ENCODE peak calls at places on chromosomes 6 and 20, in ten cellular contexts. One of them, this sample, is unnamed.

GRCh38 chr20:36491901-36492617 is 49.3 kb upstream of the MYL9 start:
- DNase-seq in Peyer's patch: peak; percentile 46
- DNase-seq in esophagus squamous epithelium: no peak
- DNase-seq in OCI-LY7: peak; percentile 51
- DNase-seq in neural progenitor cell: no peak
- DNase-seq in CD8-positive, alpha-beta T cell: peak; percentile 54
- DNase-seq in cardiac muscle cell: no peak
- DNase-seq in lung: no peak
- DNase-seq in pancreas: no peak
- DNase-seq in tibial nerve: no peak
- DNase-seq in this sample: peak; percentile 75

GRCh38 chr6:111147440-111147839 is 60.1 kb downstream of the SLC16A10 start:
- DNase-seq in CD8-positive, alpha-beta T cell: no peak
- DNase-seq in tibial nerve: no peak
- DNase-seq in pancreas: no peak
- DNase-seq in OCI-LY7: no peak
- DNase-seq in esophagus squamous epithelium: no peak
- DNase-seq in Peyer's patch: no peak
- DNase-seq in lung: no peak
- DNase-seq in cardiac muscle cell: no peak
- DNase-seq in neural progenitor cell: no peak
- DNase-seq in this sample: peak; percentile 2

GRCh38 chr6:119915971-119916370 is 566.4 kb upstream of the MAN1A1 start:
- DNase-seq in OCI-LY7: no peak
- DNase-seq in neural progenitor cell: no peak
- DNase-seq in esophagus squamous epithelium: no peak
- DNase-seq in tibial nerve: no peak
- DNase-seq in Peyer's patch: no peak
- DNase-seq in lung: no peak
- DNase-seq in CD8-positive, alpha-beta T cell: no peak
- DNase-seq in pancreas: no peak
- DNase-seq in cardiac muscle cell: no peak
- DNase-seq in this sample: no peak

GRCh38 chr6:154611241-154611640 is 100.8 kb upstream of the CNKSR3 start:
- DNase-seq in tibial nerve: no peak
- DNase-seq in OCI-LY7: no peak
- DNase-seq in neural progenitor cell: no peak
- DNase-seq in cardiac muscle cell: no peak
- DNase-seq in esophagus squamous epithelium: no peak
- DNase-seq in Peyer's patch: no peak
- DNase-seq in lung: no peak
- DNase-seq in pancreas: no peak
- DNase-seq in CD8-positive, alpha-beta T cell: no peak
- DNase-seq in this sample: no peak

GRCh38 chr6:44115866-44116265 is 11.4 kb downstream of the MRPL14 start:
- DNase-seq in neural progenitor cell: no peak
- DNase-seq in tibial nerve: no peak
- DNase-seq in CD8-positive, alpha-beta T cell: no peak
- DNase-seq in OCI-LY7: no peak
- DNase-seq in lung: no peak
- DNase-seq in esophagus squamous epithelium: no peak
- DNase-seq in pancreas: no peak
- DNase-seq in Peyer's patch: no peak
- DNase-seq in cardiac muscle cell: no peak
- DNase-seq in this sample: peak; percentile 56

GRCh38 chr6:139247618-139248017 is 44.2 kb downstream of the TXLNB start:
- DNase-seq in pancreas: no peak
- DNase-seq in neural progenitor cell: no peak
- DNase-seq in CD8-positive, alpha-beta T cell: no peak
- DNase-seq in lung: no peak
- DNase-seq in cardiac muscle cell: no peak
- DNase-seq in Peyer's patch: no peak
- DNase-seq in OCI-LY7: no peak
- DNase-seq in esophagus squamous epithelium: no peak
- DNase-seq in tibial nerve: no peak
- DNase-seq in this sample: no peak

GRCh38 chr6:38640216-38640909 is 634 bp upstream of the BTBD9 start:
- DNase-seq in lung: no peak
- DNase-seq in CD8-positive, alpha-beta T cell: peak; percentile 7
- DNase-seq in OCI-LY7: no peak
- DNase-seq in tibial nerve: no peak
- DNase-seq in pancreas: no peak
- DNase-seq in cardiac muscle cell: no peak
- DNase-seq in Peyer's patch: no peak
- DNase-seq in esophagus squamous epithelium: no peak
- DNase-seq in neural progenitor cell: no peak
- DNase-seq in this sample: no peak

GRCh38 chr6:166678426-166678825 is 51.4 kb upstream of the RPS6KA2 start:
- DNase-seq in pancreas: peak; percentile 88
- DNase-seq in CD8-positive, alpha-beta T cell: no peak
- DNase-seq in cardiac muscle cell: no peak
- DNase-seq in esophagus squamous epithelium: no peak
- DNase-seq in lung: no peak
- DNase-seq in OCI-LY7: no peak
- DNase-seq in tibial nerve: no peak
- DNase-seq in Peyer's patch: no peak
- DNase-seq in neural progenitor cell: no peak
- DNase-seq in this sample: peak; percentile 55

GRCh38 chr6:31128093-31128676 is 7.9 kb upstream of the CDSN start:
- DNase-seq in neural progenitor cell: peak; percentile 80
- DNase-seq in tibial nerve: peak; percentile 74
- DNase-seq in pancreas: peak; percentile 40
- DNase-seq in OCI-LY7: peak; percentile 73
- DNase-seq in cardiac muscle cell: peak; percentile 75
- DNase-seq in lung: peak; percentile 66
- DNase-seq in Peyer's patch: peak; percentile 74
- DNase-seq in esophagus squamous epithelium: no peak
- DNase-seq in CD8-positive, alpha-beta T cell: peak; percentile 79
- DNase-seq in this sample: peak; percentile 54

GRCh38 chr6:31129130-31129529 is 8.9 kb upstream of the CDSN start:
- DNase-seq in lung: no peak
- DNase-seq in cardiac muscle cell: no peak
- DNase-seq in Peyer's patch: no peak
- DNase-seq in neural progenitor cell: no peak
- DNase-seq in esophagus squamous epithelium: no peak
- DNase-seq in tibial nerve: no peak
- DNase-seq in CD8-positive, alpha-beta T cell: no peak
- DNase-seq in OCI-LY7: no peak
- DNase-seq in pancreas: no peak
- DNase-seq in this sample: no peak

GRCh38 chr6:31125586-31126363 is 5.5 kb upstream of the CDSN start:
- DNase-seq in esophagus squamous epithelium: no peak
- DNase-seq in tibial nerve: no peak
- DNase-seq in lung: no peak
- DNase-seq in CD8-positive, alpha-beta T cell: no peak
- DNase-seq in pancreas: no peak
- DNase-seq in OCI-LY7: no peak
- DNase-seq in neural progenitor cell: no peak
- DNase-seq in Peyer's patch: no peak
- DNase-seq in cardiac muscle cell: no peak
- DNase-seq in this sample: peak; percentile 19

GRCh38 chr6:31125162-31125561 is 4.9 kb upstream of the CDSN start:
- DNase-seq in neural progenitor cell: no peak
- DNase-seq in cardiac muscle cell: no peak
- DNase-seq in CD8-positive, alpha-beta T cell: no peak
- DNase-seq in esophagus squamous epithelium: no peak
- DNase-seq in Peyer's patch: no peak
- DNase-seq in OCI-LY7: no peak
- DNase-seq in lung: peak; percentile 73
- DNase-seq in tibial nerve: no peak
- DNase-seq in pancreas: no peak
- DNase-seq in this sample: peak; percentile 39

DNA sequence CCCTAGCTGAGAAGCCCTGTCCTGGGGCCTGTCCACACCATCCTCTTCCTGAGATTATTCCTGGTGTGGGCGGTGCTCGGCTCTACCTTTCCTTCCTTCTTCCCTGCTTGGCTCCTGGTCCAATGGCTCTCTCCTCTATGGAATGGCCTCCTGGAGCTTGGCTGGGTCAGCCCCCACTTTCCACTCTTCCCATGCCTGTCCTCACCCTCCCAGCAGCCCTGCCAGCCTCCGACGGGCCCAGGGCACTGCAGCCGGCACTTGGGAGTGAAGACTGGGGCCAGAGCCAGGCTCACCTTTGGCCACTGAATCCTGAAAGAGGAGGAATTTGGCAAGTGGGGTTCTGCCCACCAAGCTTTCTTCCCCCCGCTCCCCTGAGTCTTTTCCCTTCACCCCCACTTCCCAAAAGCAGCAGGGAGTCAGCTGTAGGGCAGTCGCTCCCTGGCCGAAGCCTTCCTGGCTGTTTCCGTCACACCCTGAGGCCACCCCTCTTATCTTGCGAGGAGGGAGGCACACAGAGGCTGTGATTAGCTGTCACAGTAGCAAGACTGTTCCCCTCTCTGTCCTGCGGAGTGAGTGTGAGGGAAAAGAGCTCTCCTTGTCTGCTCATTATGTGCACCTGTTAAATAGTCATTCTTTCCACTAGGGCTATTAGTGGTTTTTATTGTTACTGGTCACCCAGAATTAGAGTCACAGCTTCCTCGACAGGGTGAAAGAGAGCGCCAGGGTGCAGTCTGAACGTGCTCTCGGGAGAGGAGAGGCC is 6.3 kb upstream of the CDSN start:
- DNase-seq in lung: no peak
- DNase-seq in Peyer's patch: no peak
- DNase-seq in neural progenitor cell: no peak
- DNase-seq in CD8-positive, alpha-beta T cell: no peak
- DNase-seq in pancreas: no peak
- DNase-seq in OCI-LY7: no peak
- DNase-seq in esophagus squamous epithelium: no peak
- DNase-seq in tibial nerve: no peak
- DNase-seq in cardiac muscle cell: peak; percentile 33
- DNase-seq in this sample: no peak
- TF ChIP-seq CTCF in lung: no peak
- TF ChIP-seq CTCF in Peyer's patch: no peak
- TF ChIP-seq CTCF in neural progenitor cell: no peak
- TF ChIP-seq CTCF in CD8-positive, alpha-beta T cell: no peak
- TF ChIP-seq CTCF in pancreas: no peak
- TF ChIP-seq CTCF in OCI-LY7: no peak
- TF ChIP-seq CTCF in esophagus squamous epithelium: no peak
- TF ChIP-seq CTCF in tibial nerve: no peak
- TF ChIP-seq CTCF in cardiac muscle cell: no peak
- TF ChIP-seq CTCF in this sample: no peak

GRCh38 chr6:127117979-127118504 is 429 bp upstream of the RSPO3 start:
- DNase-seq in tibial nerve: no peak
- DNase-seq in cardiac muscle cell: peak; percentile 72
- DNase-seq in OCI-LY7: no peak
- DNase-seq in Peyer's patch: peak; percentile 46
- DNase-seq in pancreas: no peak
- DNase-seq in lung: no peak
- DNase-seq in CD8-positive, alpha-beta T cell: no peak
- DNase-seq in neural progenitor cell: peak; percentile 71
- DNase-seq in esophagus squamous epithelium: no peak
- DNase-seq in this sample: no peak
- H3K4me3 ChIP-seq in tibial nerve: peak overlapping the region; percentile 51
- H3K4me3 ChIP-seq in cardiac muscle cell: peak overlapping the region; percentile 79
- H3K4me3 ChIP-seq in OCI-LY7: no peak overlapping the region
- H3K4me3 ChIP-seq in Peyer's patch: peak overlapping the region; percentile 42
- H3K4me3 ChIP-seq in pancreas: no peak overlapping the region
- H3K4me3 ChIP-seq in lung: peak overlapping the region; percentile 49
- H3K4me3 ChIP-seq in CD8-positive, alpha-beta T cell: no peak overlapping the region
- H3K4me3 ChIP-seq in neural progenitor cell: peak overlapping the region; percentile 67
- H3K4me3 ChIP-seq in esophagus squamous epithelium: peak overlapping the region; percentile 46
- H3K4me3 ChIP-seq in this sample: peak overlapping the region; percentile 59

GRCh38 chr6:68976260-68976659 is 341.2 kb downstream of the ADGRB3 start:
- DNase-seq in CD8-positive, alpha-beta T cell: no peak
- DNase-seq in lung: no peak
- DNase-seq in OCI-LY7: no peak
- DNase-seq in pancreas: no peak
- DNase-seq in tibial nerve: no peak
- DNase-seq in Peyer's patch: no peak
- DNase-seq in cardiac muscle cell: no peak
- DNase-seq in neural progenitor cell: no peak
- DNase-seq in esophagus squamous epithelium: no peak
- DNase-seq in this sample: no peak
- TF ChIP-seq CTCF in CD8-positive, alpha-beta T cell: no peak
- TF ChIP-seq CTCF in lung: no peak
- TF ChIP-seq CTCF in OCI-LY7: peak; percentile 71
- TF ChIP-seq CTCF in pancreas: no peak
- TF ChIP-seq CTCF in tibial nerve: no peak
- TF ChIP-seq CTCF in Peyer's patch: no peak
- TF ChIP-seq CTCF in cardiac muscle cell: peak; percentile 20
- TF ChIP-seq CTCF in neural progenitor cell: peak; percentile 50
- TF ChIP-seq CTCF in esophagus squamous epithelium: no peak
- TF ChIP-seq CTCF in this sample: peak; percentile 28

GRCh38 chr6:106097368-106098231 is 11.5 kb downstream of the PRDM1 start:
- DNase-seq in lung: no peak
- DNase-seq in pancreas: no peak
- DNase-seq in Peyer's patch: no peak
- DNase-seq in esophagus squamous epithelium: peak; percentile 25
- DNase-seq in cardiac muscle cell: no peak
- DNase-seq in neural progenitor cell: no peak
- DNase-seq in CD8-positive, alpha-beta T cell: peak; percentile 37
- DNase-seq in OCI-LY7: peak; percentile 77
- DNase-seq in tibial nerve: peak; percentile 30
- DNase-seq in this sample: peak; percentile 76

GRCh38 chr6:106092279-106092678 is 6.1 kb downstream of the PRDM1 start:
- DNase-seq in pancreas: no peak
- DNase-seq in lung: no peak
- DNase-seq in cardiac muscle cell: peak; percentile 41
- DNase-seq in Peyer's patch: no peak
- DNase-seq in tibial nerve: no peak
- DNase-seq in neural progenitor cell: no peak
- DNase-seq in esophagus squamous epithelium: no peak
- DNase-seq in OCI-LY7: no peak
- DNase-seq in CD8-positive, alpha-beta T cell: no peak
- DNase-seq in this sample: no peak

GRCh38 chr6:106094964-106095335 is 8.8 kb downstream of the PRDM1 start:
- DNase-seq in lung: no peak
- DNase-seq in pancreas: no peak
- DNase-seq in CD8-positive, alpha-beta T cell: no peak
- DNase-seq in OCI-LY7: no peak
- DNase-seq in Peyer's patch: no peak
- DNase-seq in neural progenitor cell: no peak
- DNase-seq in cardiac muscle cell: no peak
- DNase-seq in esophagus squamous epithelium: no peak
- DNase-seq in tibial nerve: no peak
- DNase-seq in this sample: no peak

GRCh38 chr6:106098383-106099234 is 12.5 kb downstream of the PRDM1 start:
- DNase-seq in cardiac muscle cell: no peak
- DNase-seq in esophagus squamous epithelium: no peak
- DNase-seq in OCI-LY7: peak; percentile 52
- DNase-seq in pancreas: peak; percentile 42
- DNase-seq in tibial nerve: no peak
- DNase-seq in Peyer's patch: peak; percentile 70
- DNase-seq in neural progenitor cell: peak; percentile 40
- DNase-seq in CD8-positive, alpha-beta T cell: peak; percentile 63
- DNase-seq in lung: peak; percentile 52
- DNase-seq in this sample: peak; percentile 78

DNA sequence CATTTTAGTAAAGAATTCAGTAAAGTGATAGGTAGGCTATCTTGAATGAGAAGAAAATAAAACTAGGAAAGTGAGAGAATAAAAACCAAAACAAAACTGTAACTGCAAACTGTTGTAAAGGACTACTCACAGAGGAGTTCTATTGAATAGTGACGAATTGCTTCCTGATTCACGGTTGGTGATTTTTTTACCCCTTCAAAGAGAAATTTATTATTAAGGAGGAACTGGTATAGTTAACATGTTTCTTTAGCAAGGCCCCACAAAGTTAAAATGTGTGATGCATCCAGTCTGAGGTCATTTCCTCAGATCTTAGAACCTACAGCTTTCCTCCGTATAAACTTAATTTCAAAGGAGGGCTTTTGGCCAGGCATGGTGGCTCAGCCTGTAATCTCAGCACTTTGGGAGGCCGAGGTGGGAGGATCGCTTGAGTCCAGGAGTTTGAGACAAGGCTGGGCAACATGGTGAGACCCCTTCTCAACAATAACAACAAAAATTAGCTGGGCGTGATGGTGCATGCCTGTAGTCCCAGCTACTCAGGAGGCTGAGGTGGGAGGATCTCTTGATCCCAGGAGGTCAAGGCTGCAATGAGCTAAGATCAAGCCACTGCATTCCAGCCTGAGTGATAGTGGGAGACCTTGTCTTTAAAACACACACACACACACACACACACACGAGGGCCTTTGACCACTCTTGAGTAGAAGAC is 8.3 kb downstream of the PRDM1 start:
- DNase-seq in CD8-positive, alpha-beta T cell: no peak
- DNase-seq in lung: no peak
- DNase-seq in cardiac muscle cell: no peak
- DNase-seq in Peyer's patch: no peak
- DNase-seq in pancreas: no peak
- DNase-seq in esophagus squamous epithelium: no peak
- DNase-seq in tibial nerve: no peak
- DNase-seq in neural progenitor cell: no peak
- DNase-seq in OCI-LY7: no peak
- DNase-seq in this sample: no peak
- H3K4me3 ChIP-seq in CD8-positive, alpha-beta T cell: no peak overlapping the region
- H3K4me3 ChIP-seq in lung: no peak overlapping the region
- H3K4me3 ChIP-seq in cardiac muscle cell: no peak overlapping the region
- H3K4me3 ChIP-seq in Peyer's patch: no peak overlapping the region
- H3K4me3 ChIP-seq in pancreas: no peak overlapping the region
- H3K4me3 ChIP-seq in esophagus squamous epithelium: no peak overlapping the region
- H3K4me3 ChIP-seq in tibial nerve: no peak overlapping the region
- H3K4me3 ChIP-seq in neural progenitor cell: no peak overlapping the region
- H3K4me3 ChIP-seq in OCI-LY7: no peak overlapping the region
- H3K4me3 ChIP-seq in this sample: no peak overlapping the region

This sample was measured in choroid plexus epithelial cell.